ENCODE peak calls at places on chromosome 11, in four cellular contexts. V, G, J and X are unnamed samples.

GRCh38 chr11:36619502-36619901 is 21.5 kb upstream of the RAG2 start:
- DNase-seq in V (no peak), G (no peak), J (no peak), X (no peak)

GRCh38 chr11:93024376-93024775 is 54.9 kb downstream of the MTNR1B start:
- DNase-seq in V (no peak), G (no peak), J (peak), X (no peak)

GRCh38 chr11:36885154-36885553 is 287.1 kb upstream of the RAG2 start:
- DNase-seq in V (no peak), J (no peak), G (no peak), X (no peak)

GRCh38 chr11:120108785-120109168 is 29.1 kb downstream of the TRIM29 start:
- DNase-seq in G (no peak), V (no peak), J (no peak), X (no peak)

GRCh38 chr11:69277074-69277809 is 16.7 kb upstream of the MYEOV start:
- DNase-seq in G (no peak), J (no peak), V (no peak), X (no peak)

GRCh38 chr11:128451651-128452470 is 135.5 kb downstream of the ETS1 start:
- DNase-seq in V (no peak), J (peak), G (no peak), X (no peak)

GRCh38 chr11:87037450-87038234 is at the start of gene TMEM135:
- DNase-seq in G (peak), J (peak), V (peak), X (peak)

GRCh38 chr11:45473491-45473890 is 187.3 kb upstream of the SYT13 start:
- DNase-seq in G (no peak), J (no peak), V (no peak), X (no peak)

GRCh38 chr11:43694477-43694876 is 13.9 kb downstream of the HSD17B12 start:
- DNase-seq in V (no peak), G (no peak), J (no peak), X (no peak)

GRCh38 chr11:108117746-108118371 is 3.5 kb upstream of the ACAT1 start:
- DNase-seq in V (no peak), J (peak), G (peak), X (no peak)

GRCh38 chr11:23406131-23406819 is 546.0 kb upstream of the CCDC179 start:
- DNase-seq in V (no peak), J (no peak), G (no peak), X (no peak)

GRCh38 chr11:13339196-13340153 is 61.9 kb downstream of the BMAL1 start:
- DNase-seq in V (no peak), J (peak), G (peak), X (no peak)

GRCh38 chr11:78417175-78417887 is at the start of gene GAB2:
- DNase-seq in J (no peak), V (no peak), G (no peak), X (no peak)

GRCh38 chr11:100855466-100856067 is 168.5 kb downstream of the ARHGAP42 start:
- DNase-seq in J (peak), G (peak), V (no peak), X (no peak)

GRCh38 chr11:14499178-14499559 is 442 bp downstream of the COPB1 start:
- DNase-seq in G (peak), J (peak), V (no peak), X (no peak)

GRCh38 chr11:880447-880846 is 30.2 kb downstream of the CHID1 start:
- DNase-seq in G (no peak), V (no peak), J (no peak), X (no peak)

GRCh38 chr11:67439321-67440228 is 2.1 kb upstream of the PTPRCAP start:
- DNase-seq in V (peak), G (peak), J (peak), X (no peak)

GRCh38 chr11:44032304-44033085 is 15.3 kb upstream of the ACCSL start:
- DNase-seq in G (no peak), V (no peak), J (peak), X (no peak)

GRCh38 chr11:27865105-27865504 is 164.8 kb upstream of the BDNF start:
- DNase-seq in G (no peak), V (no peak), J (no peak), X (no peak)

GRCh38 chr11:27812341-27812740 is 112.1 kb upstream of the BDNF start:
- DNase-seq in V (no peak), G (no peak), J (peak), X (no peak)

GRCh38 chr11:69899957-69900821 is 81.0 kb upstream of the FGF3 start:
- DNase-seq in J (peak), V (no peak), G (peak), X (no peak)

GRCh38 chr11:40168461-40168860 is 1291.0 kb downstream of the LRRC4C start:
- DNase-seq in V (no peak), G (no peak), J (no peak), X (no peak)

GRCh38 chr11:111326824-111327223 is 28.5 kb downstream of the POU2AF3 start:
- DNase-seq in J (no peak), V (no peak), G (no peak), X (no peak)

GRCh38 chr11:70826541-70826943 is 425.8 kb downstream of the SHANK2 start:
- DNase-seq in J (no peak), G (no peak), V (no peak), X (no peak)

GRCh38 chr11:107102692-107103463 is 84.6 kb upstream of the GUCY1A2 start:
- DNase-seq in G (no peak), J (no peak), V (no peak), X (no peak)